ENCODE peak calls at places on chromosomes 2 and 18, in five cellular contexts. One of them, this sample, is unnamed.
A peak's percentile ranks its signal among the peaks of the same experiment; 100 is the strongest.

GRCh38 chr2:127079358-127079920 is 27.5 kb downstream of the BIN1 start:
- DNase-seq in HEK293T: no peak
- DNase-seq in smooth muscle cell of the brain vasculature: no peak
- DNase-seq in omental fat pad: no peak
- DNase-seq in NCI-H748 treated with DMSO at 0.1 percent for 48 hours: no peak
- DNase-seq in this sample: no peak

GRCh38 chr2:96769816-96770215 is 9.1 kb downstream of the CNNM4 start:
- DNase-seq in HEK293T: no peak
- DNase-seq in smooth muscle cell of the brain vasculature: no peak
- DNase-seq in omental fat pad: no peak
- DNase-seq in NCI-H748 treated with DMSO at 0.1 percent for 48 hours: no peak
- DNase-seq in this sample: peak; percentile 70

GRCh38 chr2:57045236-57045635 is 861.4 kb downstream of the CCDC85A start:
- DNase-seq in HEK293T: no peak
- DNase-seq in smooth muscle cell of the brain vasculature: no peak
- DNase-seq in omental fat pad: no peak
- DNase-seq in NCI-H748 treated with DMSO at 0.1 percent for 48 hours: no peak
- DNase-seq in this sample: no peak

GRCh38 chr2:137888845-137889244 is 75.4 kb upstream of the HNMT start:
- DNase-seq in HEK293T: peak; percentile 28
- DNase-seq in smooth muscle cell of the brain vasculature: no peak
- DNase-seq in omental fat pad: no peak
- DNase-seq in NCI-H748 treated with DMSO at 0.1 percent for 48 hours: peak; percentile 42
- DNase-seq in this sample: peak; percentile 36

GRCh38 chr2:46239847-46240181 is 57.4 kb upstream of the EPAS1 start:
- DNase-seq in HEK293T: no peak
- DNase-seq in smooth muscle cell of the brain vasculature: no peak
- DNase-seq in omental fat pad: no peak
- DNase-seq in NCI-H748 treated with DMSO at 0.1 percent for 48 hours: no peak
- DNase-seq in this sample: no peak

GRCh38 chr18:75130591-75131274 is 78.2 kb downstream of the PTGR3 start:
- DNase-seq in HEK293T: no peak
- DNase-seq in smooth muscle cell of the brain vasculature: no peak
- DNase-seq in omental fat pad: no peak
- DNase-seq in NCI-H748 treated with DMSO at 0.1 percent for 48 hours: no peak
- DNase-seq in this sample: no peak

GRCh38 chr2:31419386-31419785 is 4.8 kb upstream of the XDH start:
- DNase-seq in HEK293T: no peak
- DNase-seq in smooth muscle cell of the brain vasculature: no peak
- DNase-seq in omental fat pad: no peak
- DNase-seq in NCI-H748 treated with DMSO at 0.1 percent for 48 hours: no peak
- DNase-seq in this sample: no peak

GRCh38 chr18:59502222-59502898 is 143.3 kb upstream of the LMAN1 start:
- DNase-seq in HEK293T: peak; percentile 27
- DNase-seq in smooth muscle cell of the brain vasculature: peak; percentile 67
- DNase-seq in omental fat pad: no peak
- DNase-seq in NCI-H748 treated with DMSO at 0.1 percent for 48 hours: no peak
- DNase-seq in this sample: no peak

GRCh38 chr18:58785171-58785805 is 79.4 kb upstream of the ZNF532 start:
- DNase-seq in HEK293T: no peak
- DNase-seq in smooth muscle cell of the brain vasculature: no peak
- DNase-seq in omental fat pad: no peak
- DNase-seq in NCI-H748 treated with DMSO at 0.1 percent for 48 hours: no peak
- DNase-seq in this sample: peak; percentile 61

GRCh38 chr2:58204195-58204959 is 36.7 kb downstream of the FANCL start:
- DNase-seq in HEK293T: peak; percentile 9
- DNase-seq in smooth muscle cell of the brain vasculature: no peak
- DNase-seq in omental fat pad: no peak
- DNase-seq in NCI-H748 treated with DMSO at 0.1 percent for 48 hours: no peak
- DNase-seq in this sample: no peak

GRCh38 chr2:191677091-191677645 is 768 bp upstream of the NABP1 start:
- DNase-seq in HEK293T: peak; percentile 54
- DNase-seq in smooth muscle cell of the brain vasculature: no peak
- DNase-seq in omental fat pad: no peak
- DNase-seq in NCI-H748 treated with DMSO at 0.1 percent for 48 hours: peak; percentile 29
- DNase-seq in this sample: peak; percentile 90

GRCh38 chr18:73947180-73947989 is 200.2 kb downstream of the FBXO15 start:
- DNase-seq in HEK293T: no peak
- DNase-seq in smooth muscle cell of the brain vasculature: no peak
- DNase-seq in omental fat pad: no peak
- DNase-seq in NCI-H748 treated with DMSO at 0.1 percent for 48 hours: no peak
- DNase-seq in this sample: no peak

GRCh38 chr2:160457588-160457987 is 36.0 kb downstream of the RBMS1 start:
- DNase-seq in HEK293T: no peak
- DNase-seq in smooth muscle cell of the brain vasculature: no peak
- DNase-seq in omental fat pad: no peak
- DNase-seq in NCI-H748 treated with DMSO at 0.1 percent for 48 hours: no peak
- DNase-seq in this sample: no peak

GRCh38 chr18:35203001-35203553 is 37.8 kb upstream of the ZNF397 start:
- DNase-seq in HEK293T: no peak
- DNase-seq in smooth muscle cell of the brain vasculature: no peak
- DNase-seq in omental fat pad: no peak
- DNase-seq in NCI-H748 treated with DMSO at 0.1 percent for 48 hours: no peak
- DNase-seq in this sample: no peak

GRCh38 chr2:13686262-13686661 is 946.3 kb upstream of the LRATD1 start:
- DNase-seq in HEK293T: no peak
- DNase-seq in smooth muscle cell of the brain vasculature: no peak
- DNase-seq in omental fat pad: no peak
- DNase-seq in NCI-H748 treated with DMSO at 0.1 percent for 48 hours: no peak
- DNase-seq in this sample: no peak

GRCh38 chr18:24600076-24600654 is 139.7 kb downstream of the HRH4 start:
- DNase-seq in HEK293T: peak; percentile 65
- DNase-seq in smooth muscle cell of the brain vasculature: peak; percentile 32
- DNase-seq in omental fat pad: no peak
- DNase-seq in NCI-H748 treated with DMSO at 0.1 percent for 48 hours: peak; percentile 57
- DNase-seq in this sample: peak; percentile 82

GRCh38 chr18:3889803-3890202 is 439.8 kb downstream of the TGIF1 start:
- DNase-seq in HEK293T: no peak
- DNase-seq in smooth muscle cell of the brain vasculature: no peak
- DNase-seq in omental fat pad: no peak
- DNase-seq in NCI-H748 treated with DMSO at 0.1 percent for 48 hours: no peak
- DNase-seq in this sample: no peak

GRCh38 chr2:188524519-188525113 is 232.9 kb downstream of the GULP1 start:
- DNase-seq in HEK293T: peak; percentile 19
- DNase-seq in smooth muscle cell of the brain vasculature: peak; percentile 50
- DNase-seq in omental fat pad: no peak
- DNase-seq in NCI-H748 treated with DMSO at 0.1 percent for 48 hours: peak; percentile 50
- DNase-seq in this sample: peak; percentile 44

GRCh38 chr18:50559750-50560680 is at the start of gene MAPK4:
- DNase-seq in HEK293T: peak; percentile 52
- DNase-seq in smooth muscle cell of the brain vasculature: no peak
- DNase-seq in omental fat pad: no peak
- DNase-seq in NCI-H748 treated with DMSO at 0.1 percent for 48 hours: no peak
- DNase-seq in this sample: no peak

GRCh38 chr18:32701288-32701687 is 71.5 kb downstream of the KLHL14 start:
- DNase-seq in HEK293T: no peak
- DNase-seq in smooth muscle cell of the brain vasculature: no peak
- DNase-seq in omental fat pad: no peak
- DNase-seq in NCI-H748 treated with DMSO at 0.1 percent for 48 hours: no peak
- DNase-seq in this sample: no peak

GRCh38 chr2:204933735-204934361 is 388.6 kb downstream of the PARD3B start:
- DNase-seq in HEK293T: no peak
- DNase-seq in smooth muscle cell of the brain vasculature: no peak
- DNase-seq in omental fat pad: no peak
- DNase-seq in NCI-H748 treated with DMSO at 0.1 percent for 48 hours: no peak
- DNase-seq in this sample: no peak

GRCh38 chr18:5237723-5238370 is 40.8 kb upstream of the AKAIN1 start:
- DNase-seq in HEK293T: peak; percentile 8
- DNase-seq in smooth muscle cell of the brain vasculature: peak; percentile 57
- DNase-seq in omental fat pad: peak; percentile 58
- DNase-seq in NCI-H748 treated with DMSO at 0.1 percent for 48 hours: peak; percentile 85
- DNase-seq in this sample: peak; percentile 79